ENCODE peak calls at places on chromosomes 5 and 9, in ten cellular contexts. Y is nucleus accumbens; Z is Peyer's patch; L is stimulated activated CD4-positive, alpha-beta T cell treated with anti-CD3 and anti-CD28 coated beads, Interleukin-2, amount 100 ng/mL, for 48 hours; F is KBM-7; S is neuronal stem cell; H is effector memory CD4-positive, alpha-beta T cell; V is NCI-H748 treated with DMSO at 0.1 percent for 48 hours; U is activated CD8-positive, alpha-beta T cell treated with anti-CD3 and anti-CD28 coated beads, Interleukin-2, amount 10 ng/mL, durations not matched to agents 7 days and 5 days; N is effector memory CD8-positive, alpha-beta T cell. Q is an unnamed sample.

GRCh38 chr9:77375956-77376532 is 198.7 kb downstream of the VPS13A start:
- DNase-seq in N (no peak), V (no peak), F (no peak), U (no peak), S (peak), L (no peak), H (no peak), Z (no peak), Y (no peak), Q (no peak)

GRCh38 chr5:39217365-39218281 is 1.7 kb downstream of the FYB1 start:
- DNase-seq in U (peak), N (peak), S (peak), Y (peak), V (peak), L (peak), F (peak), H (peak), Z (peak), Q (peak)

GRCh38 chr9:101458955-101459631 is 23.5 kb upstream of the ALDOB start:
- DNase-seq in S (peak), Y (no peak), L (no peak), F (peak), N (no peak), Z (no peak), H (no peak), V (peak), U (peak), Q (peak)

GRCh38 chr5:119389288-119390065 is 33.7 kb downstream of the TNFAIP8 start:
- DNase-seq in S (no peak), N (no peak), V (no peak), Z (no peak), H (no peak), Y (no peak), F (no peak), U (no peak), L (no peak), Q (no peak)

GRCh38 chr9:37371565-37372464 is 50.7 kb upstream of the GRHPR start:
- DNase-seq in Y (no peak), H (no peak), V (no peak), U (no peak), Z (no peak), S (no peak), N (no peak), F (peak), L (no peak), Q (no peak)

GRCh38 chr5:115109388-115109787 is 60.3 kb downstream of the TRIM36 start:
- DNase-seq in Y (no peak), H (no peak), U (no peak), V (no peak), L (no peak), Z (no peak), S (no peak), F (no peak), N (no peak), Q (no peak)

GRCh38 chr5:150514708-150515211 is 6.8 kb downstream of the NDST1 start:
- DNase-seq in F (no peak), S (no peak), U (no peak), H (no peak), V (no peak), L (no peak), Y (no peak), Z (peak), N (no peak), Q (peak)

GRCh38 chr9:100937377-100937776 is 91.2 kb upstream of the PLPPR1 start:
- DNase-seq in L (no peak), F (no peak), N (no peak), V (no peak), H (no peak), S (no peak), Z (no peak), U (no peak), Y (no peak), Q (no peak)

GRCh38 chr5:7815757-7816534 is 35.0 kb downstream of the CFAP90 start:
- DNase-seq in S (peak), V (peak), N (peak), Z (peak), L (peak), Y (peak), U (peak), F (peak), H (peak), Q (peak)

GRCh38 chr9:85914108-85914507 is 26.8 kb upstream of the NAA35 start:
- DNase-seq in F (no peak), H (no peak), U (no peak), L (no peak), S (no peak), Z (no peak), N (no peak), V (no peak), Y (no peak), Q (no peak)

GRCh38 chr5:126808619-126809018 is 31.7 kb downstream of the LMNB1 start:
- DNase-seq in F (peak), Z (no peak), V (no peak), L (no peak), Y (no peak), S (peak), H (no peak), N (no peak), U (no peak), Q (no peak)

GRCh38 chr9:69573666-69574456 is 98.3 kb downstream of the APBA1 start:
- DNase-seq in N (no peak), Y (no peak), L (no peak), Z (no peak), U (no peak), V (no peak), S (no peak), F (no peak), H (no peak), Q (no peak)

GRCh38 chr5:159345336-159345735 is 15.0 kb upstream of the IL12B start:
- DNase-seq in S (no peak), Z (no peak), U (no peak), L (no peak), F (no peak), N (no peak), V (no peak), H (no peak), Y (no peak), Q (no peak)

GRCh38 chr5:154141686-154142300 is 48.7 kb upstream of the GALNT10 start:
- DNase-seq in L (no peak), Y (no peak), H (no peak), V (no peak), S (no peak), N (no peak), F (no peak), U (no peak), Z (no peak), Q (no peak)

GRCh38 chr9:112174965-112175795 is at the start of gene SUSD1:
- DNase-seq in F (peak), L (no peak), U (peak), Z (no peak), H (peak), Y (no peak), N (peak), V (peak), S (peak), Q (peak)